ENCODE peak calls at places on chromosomes 11 and 22, in nine cellular contexts. Q, P, I, G, Z, Y, H, E and V are unnamed samples.
A peak's percentile ranks its signal among the peaks of the same experiment; 100 is the strongest.

GRCh38 chr11:18581825-18582224 is 6.7 kb downstream of the UEVLD start:
- DNase-seq in H (no peak), E (no peak), P (no peak), Q (no peak), Z (no peak), Y (no peak), I (no peak), G (no peak), V (no peak)

GRCh38 chr11:2691355-2691761 is 8.4 kb downstream of the KCNQ1OT1 start:
- DNase-seq in Y (no peak), I (no peak), Z (no peak), E (no peak), P (no peak), G (no peak), Q (no peak), H (no peak), V (peak; percentile 17)

GRCh38 chr11:3826721-3827120 is 14.0 kb downstream of the RHOG start:
- DNase-seq in Z (peak; percentile 58), P (no peak), G (no peak), Q (no peak), E (no peak), I (no peak), H (no peak), Y (no peak), V (no peak)

GRCh38 chr11:68430801-68431200 is 29.8 kb upstream of the PPP6R3 start:
- DNase-seq in Q (no peak), P (no peak), H (no peak), Z (no peak), I (no peak), E (no peak), G (no peak), Y (no peak), V (no peak)

GRCh38 chr11:102279641-102280170 is 37.6 kb upstream of the BIRC3 start:
- DNase-seq in Q (peak; percentile 72), P (peak; percentile 78), G (no peak), H (no peak), E (no peak), Y (no peak), I (no peak), Z (no peak), V (no peak)

GRCh38 chr22:32858957-32859356 is 57.5 kb downstream of the TIMP3 start:
- DNase-seq in E (no peak), Y (no peak), I (no peak), G (no peak), P (no peak), Z (no peak), H (no peak), Q (no peak), V (no peak)

GRCh38 chr11:66851251-66851620 is 5.6 kb upstream of the LRFN4 start:
- DNase-seq in Q (no peak), E (no peak), G (no peak), P (no peak), H (no peak), I (no peak), Z (no peak), Y (no peak), V (peak; percentile 23)

GRCh38 chr11:43919852-43920597 is 22.4 kb upstream of the C11orf96 start:
- DNase-seq in Q (no peak), P (no peak), G (no peak), Z (no peak), E (no peak), I (no peak), Y (no peak), H (no peak), V (no peak)

GRCh38 chr11:19868281-19868821 is 155.7 kb downstream of the NAV2 start:
- DNase-seq in Y (no peak), P (peak; percentile 75), E (peak; percentile 46), G (no peak), I (no peak), Z (no peak), H (no peak), Q (peak; percentile 41), V (peak; percentile 73)

GRCh38 chr11:35142481-35143207 is 3.7 kb downstream of the CD44 start:
- DNase-seq in E (no peak), Q (peak; percentile 90), I (no peak), P (no peak), Y (peak; percentile 45), G (no peak), Z (no peak), H (peak; percentile 69), V (no peak)

GRCh38 chr11:120258661-120259060 is 18.7 kb downstream of the POU2F3 start:
- DNase-seq in Y (no peak), G (no peak), P (no peak), I (no peak), Q (no peak), Z (no peak), E (no peak), H (no peak), V (no peak)

GRCh38 chr22:38167988-38168407 is 13.6 kb downstream of the PLA2G6 start:
- DNase-seq in Y (no peak), H (no peak), P (no peak), E (no peak), I (no peak), G (no peak), Q (no peak), Z (no peak), V (no peak)

GRCh38 chr11:115924744-115925567 is 420.7 kb upstream of the CADM1 start:
- DNase-seq in E (no peak), Z (no peak), H (no peak), I (no peak), P (peak; percentile 8), G (no peak), Y (no peak), Q (peak; percentile 1), V (no peak)

GRCh38 chr11:2565447-2566222 is 120.8 kb downstream of the KCNQ1 start:
- DNase-seq in P (no peak), H (no peak), G (no peak), Y (no peak), I (no peak), Q (no peak), Z (no peak), E (no peak), V (no peak)

GRCh38 chr11:64592656-64593055 is 1.6 kb downstream of the SLC22A12 start:
- DNase-seq in Z (no peak), H (no peak), E (no peak), G (no peak), Y (no peak), I (no peak), Q (no peak), P (no peak), V (peak; percentile 29)